ENCODE peak calls at places on chromosomes 4 and X, in seven cellular contexts. H is hepatocyte; T is left lung; I is psoas muscle; O is aorta; G is CD8-positive, alpha-beta T cell; W is endodermal cell. S is an unnamed sample.
A peak's percentile ranks its signal among the peaks of the same experiment; 100 is the strongest.

GRCh38 chrX:153828723-153829548 is 1.4 kb downstream of the PDZD4 start:
- DNase-seq in H (no peak), T (no peak), I (peak; percentile 11), O (no peak), G (no peak), W (peak; percentile 88), S (no peak)

GRCh38 chr4:108852691-108853090 is 89.8 kb upstream of the ETNPPL start:
- DNase-seq in H (no peak), T (no peak), I (no peak), O (no peak), G (no peak), W (no peak), S (no peak)

GRCh38 chr4:145278341-145279121 is 98.1 kb upstream of the OTUD4 start:
- DNase-seq in H (no peak), T (no peak), I (no peak), O (no peak), G (no peak), W (no peak), S (no peak)

GRCh38 chrX:31546130-31546529 is 474.3 kb upstream of the FTHL17 start:
- DNase-seq in H (no peak), T (no peak), I (peak; percentile 13), O (peak; percentile 53), G (no peak), W (no peak), S (no peak)

GRCh38 chr4:149296503-149296902 is 519.1 kb downstream of the IQCM start:
- DNase-seq in H (no peak), T (no peak), I (no peak), O (no peak), G (no peak), W (no peak), S (no peak)

GRCh38 chr4:72568959-72569718 is at the start of gene ADAMTS3:
- DNase-seq in H (peak; percentile 85), T (peak; percentile 72), I (peak; percentile 46), O (peak; percentile 80), G (no peak), W (peak; percentile 94), S (peak; percentile 51)

GRCh38 chr4:71609159-71609558 is 174.7 kb downstream of the GC start:
- DNase-seq in H (no peak), T (no peak), I (no peak), O (no peak), G (no peak), W (no peak), S (no peak)

GRCh38 chr4:80237992-80238391 is 28.5 kb upstream of the FGF5 start:
- DNase-seq in H (no peak), T (no peak), I (no peak), O (no peak), G (no peak), W (no peak), S (no peak)

GRCh38 chr4:41204400-41204978 is 9.9 kb downstream of the APBB2 start:
- DNase-seq in H (no peak), T (no peak), I (peak; percentile 44), O (no peak), G (no peak), W (no peak), S (peak; percentile 52)

GRCh38 chr4:2785613-2786012 is 7.3 kb upstream of the SH3BP2 start:
- DNase-seq in H (no peak), T (no peak), I (no peak), O (no peak), G (no peak), W (peak; percentile 45), S (peak; percentile 37)

GRCh38 chr4:74932832-74933561 is at the start of gene PARM1:
- DNase-seq in H (peak; percentile 95), T (peak; percentile 89), I (peak; percentile 90), O (peak; percentile 95), G (no peak), W (peak; percentile 97), S (peak; percentile 94)

GRCh38 chr4:165330666-165331065 is 3.2 kb downstream of the MSMO1 start:
- DNase-seq in H (no peak), T (no peak), I (no peak), O (no peak), G (no peak), W (peak; percentile 49), S (no peak)

GRCh38 chrX:1486177-1486576 is 33.5 kb upstream of the ASMTL start:
- DNase-seq in H (no peak), T (no peak), I (no peak), O (no peak), G (peak; percentile 5), W (no peak), S (no peak)

GRCh38 chrX:87788976-87789375 is 271.4 kb downstream of the KLHL4 start:
- DNase-seq in H (no peak), T (no peak), I (no peak), O (no peak), G (no peak), W (no peak), S (no peak)

GRCh38 chr4:184648220-184649025 is 824 bp downstream of the CASP3 start:
- DNase-seq in H (peak; percentile 69), T (peak; percentile 76), I (peak; percentile 74), O (peak; percentile 84), G (peak; percentile 48), W (peak; percentile 75), S (peak; percentile 70)

GRCh38 chrX:3046253-3046909 is 5.1 kb downstream of the ARSF start:
- DNase-seq in H (no peak), T (no peak), I (no peak), O (no peak), G (no peak), W (peak; percentile 16), S (no peak)

GRCh38 chr4:84529169-84529751 is 30.2 kb upstream of the NKX6-1 start:
- DNase-seq in H (peak; percentile 56), T (no peak), I (no peak), O (no peak), G (no peak), W (no peak), S (no peak)

GRCh38 chr4:54064317-54065275 is at the start of gene CHIC2:
- DNase-seq in H (peak; percentile 97), T (peak; percentile 96), I (peak; percentile 97), O (peak; percentile 98), G (peak; percentile 96), W (peak; percentile 97), S (peak; percentile 96)

GRCh38 chr4:188989371-188989770 is 850.1 kb downstream of the TRIML1 start:
- DNase-seq in H (peak; percentile 32), T (no peak), I (no peak), O (no peak), G (no peak), W (no peak), S (no peak)

GRCh38 chrX:37921758-37922157 is 74.4 kb upstream of the DYNLT3 start:
- DNase-seq in H (no peak), T (no peak), I (no peak), O (no peak), G (no peak), W (no peak), S (no peak)

GRCh38 chrX:105483011-105483410 is 262.5 kb upstream of the TEX13A start:
- DNase-seq in H (no peak), T (no peak), I (no peak), O (no peak), G (no peak), W (no peak), S (no peak)

DNA sequence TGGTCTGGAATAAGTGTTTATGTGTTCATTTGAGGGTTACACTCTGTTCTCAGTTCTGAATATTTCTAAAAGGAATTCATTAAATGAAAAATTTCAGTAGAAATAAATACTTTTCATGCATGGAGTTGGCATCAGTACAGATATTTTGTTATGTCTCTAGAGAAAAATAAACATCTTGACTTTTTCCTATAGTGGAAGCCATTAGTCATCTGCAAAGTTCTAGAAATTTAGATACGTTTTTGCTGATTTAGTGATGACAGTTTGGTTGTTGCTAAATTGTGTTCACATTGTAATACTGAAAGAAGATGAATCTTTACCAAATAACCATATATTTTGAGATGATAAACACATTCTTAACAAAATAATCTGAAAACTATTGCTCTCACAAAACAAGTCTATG is 268.2 kb upstream of the TEX13A start:
- DNase-seq in H (no peak), T (no peak), I (no peak), O (no peak), G (no peak), W (no peak), S (no peak)
- H3K27ac ChIP-seq in H (no peak overlapping the region), T (no peak overlapping the region), I (no peak overlapping the region), O (no peak overlapping the region), G (no peak overlapping the region), W (no peak overlapping the region), S (no peak overlapping the region)

DNA sequence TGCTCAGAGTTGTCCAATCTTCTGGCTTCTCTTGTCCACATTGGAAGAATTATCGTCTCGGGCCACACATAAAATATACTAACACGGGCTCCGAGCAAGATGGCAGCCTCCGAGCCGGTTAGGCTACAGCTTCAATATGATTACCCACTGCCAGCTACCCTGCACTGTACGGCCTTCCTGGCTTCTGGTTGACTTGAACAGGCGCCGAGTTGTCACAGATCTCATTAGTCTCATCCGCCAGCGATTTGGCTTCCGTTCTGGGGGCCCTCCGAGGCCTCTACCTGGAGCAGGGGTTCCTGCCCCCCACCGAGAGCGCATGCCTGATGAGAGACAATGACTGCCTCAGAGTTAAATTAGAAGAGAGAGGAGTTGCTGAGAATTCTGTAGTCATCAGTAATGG is 101.2 kb upstream of the NUDT6 start:
- DNase-seq in H (no peak), T (no peak), I (no peak), O (no peak), G (no peak), W (no peak), S (no peak)
- H3K4me3 ChIP-seq in H (no peak overlapping the region), T (no peak overlapping the region), I (no peak overlapping the region), O (no peak overlapping the region), G (no peak overlapping the region), W (no peak overlapping the region), S (no peak overlapping the region)

GRCh38 chr4:8080754-8081065 is 77.9 kb downstream of the ABLIM2 start:
- DNase-seq in H (no peak), T (no peak), I (peak; percentile 13), O (no peak), G (no peak), W (peak; percentile 51), S (no peak)

GRCh38 chr4:8079916-8080753 is 78.5 kb downstream of the ABLIM2 start:
- DNase-seq in H (no peak), T (no peak), I (peak; percentile 19), O (no peak), G (no peak), W (peak; percentile 75), S (no peak)

GRCh38 chr4:8081621-8082516 is 76.7 kb downstream of the ABLIM2 start:
- DNase-seq in H (no peak), T (no peak), I (peak; percentile 13), O (no peak), G (no peak), W (no peak), S (no peak)

GRCh38 chr4:8082517-8083055 is 76.0 kb downstream of the ABLIM2 start:
- DNase-seq in H (no peak), T (no peak), I (peak; percentile 7), O (no peak), G (no peak), W (no peak), S (no peak)

DNA sequence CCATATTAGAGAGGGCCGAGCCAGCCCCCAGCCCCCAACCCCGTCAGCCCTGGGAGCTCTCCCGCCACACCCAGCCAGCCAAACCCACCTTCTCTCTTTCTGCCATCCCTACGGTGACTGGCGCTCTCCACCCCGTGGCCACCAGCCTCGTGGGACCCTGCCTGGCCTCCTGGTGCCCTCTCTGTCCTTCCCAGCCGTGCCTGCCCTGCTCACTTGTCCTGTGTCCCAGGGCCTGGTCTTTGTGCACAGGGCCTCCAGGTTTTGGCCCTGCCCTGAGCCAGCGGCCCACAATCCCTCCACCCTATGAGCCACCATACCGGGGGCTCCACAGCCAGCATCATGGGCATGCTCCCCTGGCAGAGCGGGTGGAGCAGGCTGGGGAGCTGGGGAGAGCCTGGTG is 77.4 kb downstream of the ABLIM2 start:
- DNase-seq in H (no peak), T (no peak), I (peak; percentile 12), O (no peak), G (no peak), W (no peak), S (no peak)
- H3K27ac ChIP-seq in H (no peak overlapping the region), T (no peak overlapping the region), I (no peak overlapping the region), O (no peak overlapping the region), G (no peak overlapping the region), W (no peak overlapping the region), S (no peak overlapping the region)

GRCh38 chrX:77693594-77693993 is 92.4 kb downstream of the ATRX start:
- DNase-seq in H (no peak), T (no peak), I (no peak), O (no peak), G (no peak), W (no peak), S (no peak)
- H3K4me3 ChIP-seq in H (no peak overlapping the region), T (no peak overlapping the region), I (no peak overlapping the region), O (no peak overlapping the region), G (no peak overlapping the region), W (no peak overlapping the region), S (no peak overlapping the region)